ENCODE peak calls at places on chromosomes 12 and 14, in six cellular contexts. C, D, F, I, B and E are unnamed samples.

GRCh38 chr12:46368138-46368537 is 4.4 kb downstream of the SLC38A2 start:
- DNase-seq in B (no peak), F (no peak), I (no peak), C (peak; percentile 55), D (no peak), E (no peak)

GRCh38 chr12:115866909-115867525 is 410.5 kb downstream of the MED13L start:
- DNase-seq in D (peak; percentile 21), I (no peak), B (no peak), F (no peak), C (no peak), E (no peak)

GRCh38 chr12:101924647-101925046 is 47.3 kb downstream of the DRAM1 start:
- DNase-seq in F (no peak), B (no peak), I (no peak), D (peak; percentile 29), C (peak; percentile 29), E (no peak)

GRCh38 chr12:114263031-114263825 is 142.7 kb downstream of the TBX5 start:
- DNase-seq in C (no peak), F (no peak), B (no peak), D (no peak), I (no peak), E (no peak)

GRCh38 chr12:7144414-7145120 is 14.4 kb downstream of the CLSTN3 start:
- DNase-seq in F (no peak), C (peak; percentile 61), D (peak; percentile 53), I (no peak), B (no peak), E (no peak)

GRCh38 chr12:26513357-26514043 is 318.1 kb downstream of the SSPN start:
- DNase-seq in B (no peak), F (no peak), I (no peak), D (no peak), C (no peak), E (no peak)

GRCh38 chr12:102468261-102468940 is 12.0 kb downstream of the IGF1 start:
- DNase-seq in F (no peak), C (no peak), B (no peak), D (no peak), I (no peak), E (no peak)

GRCh38 chr12:51683763-51684357 is 92.8 kb downstream of the SCN8A start:
- DNase-seq in B (no peak), D (no peak), C (peak; percentile 74), I (no peak), F (no peak), E (no peak)

GRCh38 chr12:46718495-46718894 is 107.3 kb downstream of the SLC38A4 start:
- DNase-seq in F (no peak), D (no peak), I (no peak), B (no peak), C (no peak), E (no peak)

GRCh38 chr12:53180931-53181645 is 363 bp upstream of the CSAD start:
- DNase-seq in B (no peak), I (peak; percentile 83), D (peak; percentile 88), F (peak; percentile 79), C (peak; percentile 70), E (no peak)

GRCh38 chr14:64645220-64645891 is 58.9 kb upstream of the PLEKHG3 start:
- DNase-seq in F (no peak), I (no peak), B (peak; percentile 98), D (no peak), C (peak; percentile 92), E (no peak)

GRCh38 chr12:27966870-27967269 is 5.7 kb downstream of the PTHLH start:
- DNase-seq in D (no peak), I (no peak), F (no peak), C (peak; percentile 95), B (peak; percentile 91), E (no peak)

GRCh38 chr12:108605000-108605689 is 7.3 kb upstream of the TMEM119 start:
- DNase-seq in I (no peak), B (no peak), C (no peak), F (no peak), D (no peak), E (no peak)

GRCh38 chr14:31926123-31926522 is 151.0 kb upstream of the ARHGAP5 start:
- DNase-seq in D (peak; percentile 41), I (no peak), F (no peak), C (peak; percentile 66), B (no peak), E (no peak)

GRCh38 chr12:25480145-25480544 is 72.9 kb downstream of the LMNTD1 start:
- DNase-seq in F (no peak), B (no peak), C (peak; percentile 21), D (no peak), I (no peak), E (no peak)

GRCh38 chr12:12719496-12719895 is 2.3 kb downstream of the CDKN1B start:
- DNase-seq in B (no peak), F (no peak), C (no peak), D (peak; percentile 78), I (no peak), E (peak; percentile 77)

GRCh38 chr12:27841392-27841882 is 61.4 kb upstream of the MANSC4 start:
- DNase-seq in F (no peak), I (no peak), B (no peak), D (peak; percentile 89), C (no peak), E (no peak)

GRCh38 chr12:88549929-88550328 is 30.3 kb downstream of the KITLG start:
- DNase-seq in F (no peak), B (no peak), C (no peak), D (no peak), I (no peak), E (no peak)

GRCh38 chr12:48856379-48856778 is 4.4 kb upstream of the DDX23 start:
- DNase-seq in D (no peak), I (no peak), F (no peak), B (no peak), C (no peak), E (no peak)

GRCh38 chr14:60753264-60754126 is 18.9 kb downstream of the MNAT1 start:
- DNase-seq in C (no peak), F (no peak), D (peak; percentile 96), B (no peak), I (peak; percentile 31), E (peak; percentile 58)

GRCh38 chr12:104598342-104599271 is 141.9 kb downstream of the CHST11 start:
- DNase-seq in D (peak; percentile 75), F (no peak), B (no peak), C (no peak), I (no peak), E (no peak)